ENCODE peak calls at places on chromosomes 1 and 21, in nine cellular contexts. U, J, D, T, B, V, C, K and S are unnamed samples.
A peak's percentile ranks its signal among the peaks of the same experiment; 100 is the strongest.

GRCh38 chr1:98420376-98421097 is 241.0 kb upstream of the SNX7 start:
- DNase-seq in U (no peak), J (no peak), D (no peak), T (no peak), B (no peak), V (no peak), C (peak; percentile 56), K (no peak), S (no peak)

GRCh38 chr1:89546082-89546889 is 21.7 kb downstream of the LRRC8B start:
- DNase-seq in U (no peak), J (no peak), D (no peak), T (no peak), B (no peak), V (peak; percentile 38), C (peak; percentile 80), K (no peak), S (no peak)

GRCh38 chr21:42403611-42404231 is at the start of gene UBASH3A:
- DNase-seq in U (no peak), J (no peak), D (no peak), T (peak; percentile 60), B (no peak), V (no peak), C (no peak), K (no peak), S (peak; percentile 50)

GRCh38 chr1:234973426-234974250 is 155.0 kb downstream of the TOMM20 start:
- DNase-seq in U (no peak), J (no peak), D (no peak), T (no peak), B (no peak), V (peak; percentile 43), C (no peak), K (no peak), S (peak; percentile 65)

GRCh38 chr1:53108646-53109580 is 33.5 kb downstream of the SLC1A7 start:
- DNase-seq in U (no peak), J (no peak), D (no peak), T (no peak), B (no peak), V (no peak), C (no peak), K (no peak), S (no peak)

GRCh38 chr1:220457982-220458381 is 70.0 kb upstream of the MARK1 start:
- DNase-seq in U (no peak), J (no peak), D (no peak), T (no peak), B (no peak), V (no peak), C (peak; percentile 6), K (no peak), S (no peak)

GRCh38 chr1:4005431-4005830 is 105.4 kb upstream of the C1orf174 start:
- DNase-seq in U (no peak), J (no peak), D (no peak), T (no peak), B (no peak), V (no peak), C (no peak), K (no peak), S (no peak)

GRCh38 chr1:92081031-92081430 is 886 bp downstream of the BTBD8 start:
- DNase-seq in U (no peak), J (no peak), D (no peak), T (no peak), B (peak; percentile 14), V (no peak), C (no peak), K (no peak), S (no peak)

GRCh38 chr1:2232916-2233438 is 4.9 kb downstream of the SKI start:
- DNase-seq in U (no peak), J (no peak), D (no peak), T (no peak), B (peak; percentile 3), V (no peak), C (peak; percentile 25), K (no peak), S (no peak)

GRCh38 chr1:28028873-28029654 is 59.3 kb downstream of the EYA3 start:
- DNase-seq in U (no peak), J (no peak), D (no peak), T (no peak), B (no peak), V (no peak), C (peak; percentile 75), K (no peak), S (no peak)

GRCh38 chr1:175599212-175599681 is 144.1 kb downstream of the TNR start:
- DNase-seq in U (no peak), J (no peak), D (no peak), T (no peak), B (peak; percentile 84), V (no peak), C (no peak), K (no peak), S (no peak)

GRCh38 chr1:3298197-3298596 is 156.3 kb upstream of the ARHGEF16 start:
- DNase-seq in U (no peak), J (no peak), D (no peak), T (no peak), B (no peak), V (no peak), C (no peak), K (no peak), S (no peak)

GRCh38 chr1:155678027-155678426 is 10.5 kb downstream of the YY1AP1 start:
- DNase-seq in U (no peak), J (no peak), D (no peak), T (no peak), B (no peak), V (no peak), C (no peak), K (no peak), S (no peak)

GRCh38 chr1:6574025-6574620 is 5.7 kb upstream of the ZBTB48 start:
- DNase-seq in U (no peak), J (no peak), D (no peak), T (no peak), B (no peak), V (no peak), C (no peak), K (no peak), S (no peak)

GRCh38 chr1:202143011-202143767 is 1.3 kb downstream of the ARL8A start:
- DNase-seq in U (no peak), J (no peak), D (no peak), T (no peak), B (no peak), V (no peak), C (peak; percentile 14), K (no peak), S (peak; percentile 77)
- TF ChIP-seq POLR2AphosphoS5 in U (no peak), J (peak; percentile 27), D (no peak), T (no peak), B (no peak), V (no peak), C (peak; percentile 14), K (no peak), S (no peak)

DNA sequence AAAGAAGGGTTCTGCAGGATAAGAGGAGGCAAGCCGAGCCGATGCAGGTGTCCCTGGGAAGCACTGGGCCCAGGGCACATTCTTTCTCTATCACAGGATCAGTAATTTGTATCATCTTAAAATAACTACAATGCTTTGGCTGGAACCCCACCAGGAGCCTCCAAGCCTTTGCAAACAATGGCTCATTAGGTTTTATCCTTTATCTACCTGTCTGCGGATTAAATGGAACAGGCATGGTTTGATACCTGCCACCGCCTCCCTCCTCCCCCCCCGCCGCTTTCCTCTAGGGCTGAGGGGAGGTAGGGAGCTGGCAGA is 571.9 kb downstream of the AJAP1 start:
- DNase-seq in U (no peak), J (no peak), D (no peak), T (no peak), B (no peak), V (no peak), C (no peak), K (no peak), S (no peak)
- H3K27ac ChIP-seq in U (no peak overlapping the region), J (no peak overlapping the region), D (no peak overlapping the region), T (no peak overlapping the region), B (no peak overlapping the region), V (no peak overlapping the region), C (no peak overlapping the region), K (no peak overlapping the region), S (no peak overlapping the region)

DNA sequence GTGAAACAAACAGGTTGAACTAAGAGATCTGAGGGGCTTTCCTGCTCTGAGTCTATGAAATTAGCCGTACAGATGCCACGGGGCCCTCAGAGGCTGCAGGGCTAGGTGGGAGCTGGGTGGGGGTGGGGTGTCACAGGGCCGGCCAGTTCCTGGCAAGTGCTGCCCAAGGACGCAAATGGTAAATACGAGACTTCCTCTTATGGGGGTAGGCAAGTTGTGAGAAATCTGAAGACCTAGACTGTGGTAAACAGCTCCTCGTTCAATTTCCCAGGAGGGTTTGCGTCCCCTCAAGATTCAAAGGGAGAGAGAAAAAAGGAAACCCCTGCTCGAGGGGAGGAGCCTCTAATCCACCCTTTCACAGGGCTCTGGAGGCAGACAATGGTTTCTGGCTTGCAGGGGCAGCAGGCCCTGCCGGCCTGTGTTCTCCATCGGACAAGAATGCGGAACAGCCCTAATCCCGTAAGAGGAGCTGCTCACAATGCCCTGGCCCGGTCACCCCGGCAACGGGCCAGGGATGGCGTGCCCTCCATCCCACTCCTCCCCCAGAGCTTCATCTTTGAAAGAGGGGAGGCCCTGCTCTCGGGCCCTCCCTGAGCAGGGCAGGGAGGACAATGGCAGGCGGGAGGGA is 7.8 kb downstream of the NUAK2 start:
- DNase-seq in U (peak; percentile 35), J (peak; percentile 48), D (no peak), T (no peak), B (peak; percentile 96), V (peak; percentile 35), C (peak; percentile 67), K (no peak), S (no peak)
- TF ChIP-seq POLR2AphosphoS5 in U (no peak), J (peak; percentile 36), D (no peak), T (no peak), B (no peak), V (peak; percentile 33), C (no peak), K (no peak), S (no peak)

GRCh38 chr1:36151845-36152203 is 2.5 kb upstream of the TRAPPC3 start:
- DNase-seq in U (no peak), J (no peak), D (no peak), T (no peak), B (no peak), V (no peak), C (no peak), K (no peak), S (no peak)
- H3K27ac ChIP-seq in U (peak overlapping the region; percentile 98), J (peak overlapping the region; percentile 77), D (peak overlapping the region; percentile 98), T (peak overlapping the region; percentile 81), B (no peak overlapping the region), V (peak overlapping the region; percentile 93), C (peak overlapping the region; percentile 98), K (peak overlapping the region; percentile 95), S (peak overlapping the region; percentile 100)

GRCh38 chr1:46289134-46289494 is 14.3 kb downstream of the LRRC41 start:
- DNase-seq in U (no peak), J (no peak), D (no peak), T (no peak), B (no peak), V (no peak), C (no peak), K (no peak), S (no peak)
- TF ChIP-seq POLR2AphosphoS5 in U (no peak), J (no peak), D (no peak), T (no peak), B (no peak), V (no peak), C (no peak), K (no peak), S (no peak)

GRCh38 chr1:12172042-12172851 is 5.5 kb downstream of the TNFRSF1B start:
- DNase-seq in U (no peak), J (no peak), D (no peak), T (no peak), B (no peak), V (no peak), C (no peak), K (no peak), S (no peak)
- H3K27ac ChIP-seq in U (peak overlapping the region; percentile 93), J (peak overlapping the region; percentile 20), D (no peak overlapping the region), T (no peak overlapping the region), B (no peak overlapping the region), V (peak overlapping the region; percentile 14), C (no peak overlapping the region), K (no peak overlapping the region), S (peak overlapping the region; percentile 60)

GRCh38 chr21:34974162-34974981 is 74.7 kb downstream of the RUNX1 start:
- DNase-seq in U (no peak), J (peak; percentile 73), D (no peak), T (no peak), B (no peak), V (no peak), C (no peak), K (no peak), S (no peak)
- TF ChIP-seq POLR2AphosphoS5 in U (no peak), J (no peak), D (no peak), T (no peak), B (no peak), V (no peak), C (no peak), K (no peak), S (no peak)